ENCODE peak calls at places on chromosome 4, in five cellular contexts. G, R, W, U and P are unnamed samples.

GRCh38 chr4:98793658-98794057 is 135.2 kb upstream of the TSPAN5 start:
- DNase-seq in G (no peak), U (no peak), W (no peak), R (no peak), P (no peak)

GRCh38 chr4:121736735-121737351 is 28.1 kb downstream of the SMIM43 start:
- DNase-seq in G (peak), W (no peak), R (peak), U (peak), P (no peak)

GRCh38 chr4:88204882-88205281 is 46.4 kb upstream of the ABCG2 start:
- DNase-seq in U (no peak), W (no peak), R (no peak), G (no peak), P (no peak)

GRCh38 chr4:74531952-74532794 is 87.2 kb downstream of the AREG start:
- DNase-seq in R (peak), G (peak), W (peak), U (peak), P (no peak)

GRCh38 chr4:8664976-8665375 is 72.4 kb downstream of the CPZ start:
- DNase-seq in R (no peak), U (no peak), G (no peak), W (no peak), P (no peak)

GRCh38 chr4:168883513-168883912 is 126.5 kb downstream of the CBR4 start:
- DNase-seq in R (peak), G (peak), W (no peak), U (no peak), P (no peak)

GRCh38 chr4:43763029-43763610 is 685.5 kb downstream of the KCTD8 start:
- DNase-seq in R (no peak), G (peak), U (no peak), W (no peak), P (no peak)

GRCh38 chr4:183360161-183360919 is 38.1 kb upstream of the CLDN24 start:
- DNase-seq in U (no peak), W (no peak), R (peak), G (peak), P (no peak)

GRCh38 chr4:156968479-156968984 is 3.1 kb downstream of the PDGFC start:
- DNase-seq in R (peak), G (peak), W (peak), U (peak), P (peak)

GRCh38 chr4:87423313-87424031 is 1.1 kb downstream of the NUDT9 start:
- DNase-seq in G (peak), R (no peak), W (no peak), U (no peak), P (no peak)

GRCh38 chr4:10456270-10457254 is 664 bp downstream of the ZNF518B start:
- DNase-seq in G (peak), R (peak), U (peak), W (no peak), P (peak)

GRCh38 chr4:43968041-43968440 is 480.6 kb downstream of the KCTD8 start:
- DNase-seq in G (no peak), W (no peak), U (no peak), R (no peak), P (no peak)

GRCh38 chr4:188691811-188692210 is 552.6 kb downstream of the TRIML1 start:
- DNase-seq in G (peak), R (no peak), U (no peak), W (no peak), P (no peak)

GRCh38 chr4:26256016-26256415 is 64.8 kb upstream of the RBPJ start:
- DNase-seq in R (peak), W (no peak), U (no peak), G (peak), P (no peak)

GRCh38 chr4:66855956-66856355 is 689.3 kb downstream of the CENPC start:
- DNase-seq in R (no peak), G (peak), W (no peak), U (no peak), P (no peak)

GRCh38 chr4:5758741-5759140 is 47.7 kb downstream of the EVC start:
- DNase-seq in G (peak), W (peak), R (peak), U (no peak), P (no peak)

GRCh38 chr4:92104506-92104905 is 199.3 kb upstream of the GRID2 start:
- DNase-seq in G (no peak), W (no peak), U (no peak), R (no peak), P (no peak)

GRCh38 chr4:88143504-88143903 is 14.9 kb downstream of the ABCG2 start:
- DNase-seq in R (no peak), W (peak), G (peak), U (no peak), P (no peak)

GRCh38 chr4:143286733-143287570 is 49.7 kb upstream of the GAB1 start:
- DNase-seq in R (peak), U (no peak), G (peak), W (peak), P (no peak)

DNA sequence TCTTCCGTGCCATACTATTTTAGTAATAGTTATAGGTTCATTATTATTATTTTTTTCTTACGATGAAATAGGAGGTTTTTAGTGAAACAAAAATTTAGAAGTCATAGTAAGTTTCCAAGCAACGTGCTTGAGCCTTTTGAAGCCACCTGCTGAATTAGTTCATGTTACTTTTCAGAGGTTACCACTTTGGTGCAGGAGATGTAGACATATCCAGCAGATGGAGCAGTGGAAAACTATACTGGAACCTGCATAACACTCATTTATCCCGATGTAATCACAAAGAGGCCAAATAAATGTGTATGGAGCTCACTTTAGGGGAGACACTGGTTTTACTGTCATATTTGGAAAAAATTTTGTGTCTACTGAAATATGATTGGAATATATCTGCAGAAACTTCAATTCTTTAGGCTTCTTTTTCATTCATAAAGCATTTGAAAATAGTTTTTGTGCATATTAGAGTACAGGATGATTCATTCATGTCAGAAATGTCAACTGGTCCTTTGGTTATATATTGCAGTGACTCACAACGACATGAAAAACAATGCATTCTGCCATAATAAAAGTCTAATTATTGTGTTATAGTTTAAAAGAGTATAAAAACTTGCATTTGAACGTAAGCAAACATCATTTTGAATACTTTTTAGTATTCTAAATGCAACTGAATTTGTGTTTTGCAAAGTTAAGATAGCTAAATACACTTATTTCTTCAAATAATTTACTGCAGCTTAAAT is 2182.9 kb upstream of the TENM3 start:
- DNase-seq in R (no peak), G (peak), U (peak), W (no peak), P (no peak)
- TF ChIP-seq CTCF in R (no peak), G (no peak), U (no peak), W (no peak), P (peak)

GRCh38 chr4:2910409-2910808 is 52.8 kb downstream of the NOP14 start:
- DNase-seq in W (no peak), R (no peak), G (no peak), U (no peak), P (no peak)
- TF ChIP-seq CTCF in W (no peak), R (peak), G (no peak), U (no peak), P (no peak)

GRCh38 chr4:4560136-4560535 is 18.3 kb upstream of the STX18 start:
- DNase-seq in U (no peak), G (no peak), R (peak), W (no peak), P (no peak)

GRCh38 chr4:4555916-4556315 is 14.1 kb upstream of the STX18 start:
- DNase-seq in G (peak), R (peak), U (no peak), W (peak), P (no peak)

GRCh38 chr4:4564522-4564921 is 22.7 kb upstream of the STX18 start:
- DNase-seq in R (peak), W (no peak), G (no peak), U (no peak), P (no peak)

GRCh38 chr4:4558881-4559280 is 17.0 kb upstream of the STX18 start:
- DNase-seq in G (no peak), R (no peak), U (no peak), W (no peak), P (no peak)

GRCh38 chr4:4559596-4559995 is 17.7 kb upstream of the STX18 start:
- DNase-seq in G (no peak), W (no peak), R (peak), U (no peak), P (no peak)
- TF ChIP-seq CTCF in G (no peak), W (no peak), R (no peak), U (no peak), P (no peak)

GRCh38 chr4:6957148-6957520 is 47.5 kb downstream of the TBC1D14 start:
- DNase-seq in R (no peak), U (no peak), G (no peak), W (no peak), P (no peak)

GRCh38 chr4:6956434-6957147 is 47.0 kb downstream of the TBC1D14 start:
- DNase-seq in R (no peak), W (no peak), U (no peak), G (no peak), P (no peak)

GRCh38 chr4:6957994-6958393 is 48.4 kb downstream of the TBC1D14 start:
- DNase-seq in R (no peak), W (no peak), G (no peak), U (no peak), P (no peak)

GRCh38 chr4:6955261-6955911 is 45.8 kb downstream of the TBC1D14 start:
- DNase-seq in W (no peak), G (no peak), U (no peak), R (no peak), P (no peak)

DNA sequence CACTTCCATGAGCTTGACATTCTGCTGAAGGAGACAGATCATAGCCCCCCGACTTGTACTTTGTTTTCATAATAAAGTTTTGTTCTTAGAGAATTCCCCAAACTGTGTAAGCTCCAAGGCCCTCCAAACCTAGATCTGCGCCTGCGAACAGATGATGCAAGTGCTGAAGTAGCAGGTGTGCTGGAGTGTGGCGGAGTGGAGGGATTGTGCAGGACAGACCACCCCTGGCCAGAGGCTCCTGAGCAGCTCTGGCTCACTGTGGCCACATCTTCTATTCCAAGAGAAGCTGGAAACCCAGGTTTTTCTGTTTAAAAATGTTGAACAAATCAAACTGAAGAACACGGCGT is 46.4 kb downstream of the TBC1D14 start:
- DNase-seq in G (no peak), W (no peak), R (no peak), U (no peak), P (no peak)
- TF ChIP-seq CTCF in G (no peak), W (no peak), R (no peak), U (no peak), P (no peak)